ENCODE peak calls at places on chromosomes 16 and 17, in four cellular contexts. F is prostate gland; R is CD8-positive, alpha-beta T cell; Z is GM23338. U is an unnamed sample.

GRCh38 chr17:35568561-35568960 is 7.9 kb upstream of the SLFN14 start:
- DNase-seq in F (no peak), R (no peak), Z (peak; percentile 42), U (no peak)

GRCh38 chr17:42623732-42624596 is 14.5 kb downstream of the TUBG1 start:
- DNase-seq in F (peak; percentile 75), R (no peak), Z (no peak), U (no peak)

GRCh38 chr17:82128287-82128686 is 30.3 kb upstream of the FASN start:
- DNase-seq in F (no peak), R (no peak), Z (no peak), U (no peak)

GRCh38 chr17:31197991-31198390 is 99.0 kb downstream of the OMG start:
- DNase-seq in F (no peak), R (no peak), Z (no peak), U (no peak)

GRCh38 chr16:29877266-29877961 is 14.4 kb upstream of the CDIPT start:
- DNase-seq in F (no peak), R (no peak), Z (peak; percentile 100), U (peak; percentile 15)

GRCh38 chr17:17713839-17714238 is 32.6 kb downstream of the RAI1 start:
- DNase-seq in F (no peak), R (no peak), Z (no peak), U (no peak)

GRCh38 chr16:57478396-57479024 is 7.8 kb downstream of the DOK4 start:
- DNase-seq in F (no peak), R (no peak), Z (no peak), U (no peak)

GRCh38 chr17:58219789-58220183 is 731 bp upstream of the MKS1 start:
- DNase-seq in F (peak; percentile 40), R (no peak), Z (no peak), U (no peak)

GRCh38 chr17:33137411-33137810 is 145.8 kb downstream of the SPACA3 start:
- DNase-seq in F (no peak), R (no peak), Z (no peak), U (no peak)

GRCh38 chr16:3157229-3158013 is 22.6 kb downstream of the ZNF213 start:
- DNase-seq in F (peak; percentile 39), R (peak; percentile 65), Z (peak; percentile 92), U (peak; percentile 60)

GRCh38 chr16:28193530-28194423 is 18.0 kb downstream of the XPO6 start:
- DNase-seq in F (no peak), R (peak; percentile 57), Z (no peak), U (peak; percentile 19)

GRCh38 chr16:58461056-58461455 is 38.9 kb upstream of the NDRG4 start:
- DNase-seq in F (no peak), R (no peak), Z (no peak), U (no peak)

GRCh38 chr17:3765981-3766380 is 35.0 kb downstream of the ITGAE start:
- DNase-seq in F (no peak), R (no peak), Z (no peak), U (no peak)
- H3K4me1 ChIP-seq in F (no peaks in the 10 kb centered on the region), R (peaks cover 80% of the 10 kb centered on the region), Z (no peaks in the 10 kb centered on the region), U (peaks cover 65% of the 10 kb centered on the region)

GRCh38 chr16:8880839-8881510 is 1.2 kb upstream of the LITAFD start:
- DNase-seq in F (no peak), R (no peak), Z (no peak), U (no peak)
- H3K4me1 ChIP-seq in F (no peaks in the 10 kb centered on the region), R (peaks cover 8% of the 10 kb centered on the region), Z (peaks cover 15% of the 10 kb centered on the region), U (peaks cover 11% of the 10 kb centered on the region)

GRCh38 chr16:66563574-66564334 is 2.5 kb upstream of the CMTM1 start:
- DNase-seq in F (no peak), R (no peak), Z (no peak), U (no peak)

GRCh38 chr16:66562986-66563385 is 3.3 kb upstream of the CMTM1 start:
- DNase-seq in F (no peak), R (no peak), Z (no peak), U (no peak)

GRCh38 chr16:66560107-66560506 is 6.1 kb upstream of the CMTM1 start:
- DNase-seq in F (no peak), R (no peak), Z (no peak), U (no peak)

GRCh38 chr16:66561381-66562080 is 4.7 kb upstream of the CMTM1 start:
- DNase-seq in F (no peak), R (no peak), Z (no peak), U (no peak)

GRCh38 chr16:66562409-66562808 is 3.8 kb upstream of the CMTM1 start:
- DNase-seq in F (no peak), R (no peak), Z (no peak), U (no peak)
- H3K4me1 ChIP-seq in F (no peaks in the 10 kb centered on the region), R (peaks cover 9% of the 10 kb centered on the region), Z (no peaks in the 10 kb centered on the region), U (peaks cover 38% of the 10 kb centered on the region)

DNA sequence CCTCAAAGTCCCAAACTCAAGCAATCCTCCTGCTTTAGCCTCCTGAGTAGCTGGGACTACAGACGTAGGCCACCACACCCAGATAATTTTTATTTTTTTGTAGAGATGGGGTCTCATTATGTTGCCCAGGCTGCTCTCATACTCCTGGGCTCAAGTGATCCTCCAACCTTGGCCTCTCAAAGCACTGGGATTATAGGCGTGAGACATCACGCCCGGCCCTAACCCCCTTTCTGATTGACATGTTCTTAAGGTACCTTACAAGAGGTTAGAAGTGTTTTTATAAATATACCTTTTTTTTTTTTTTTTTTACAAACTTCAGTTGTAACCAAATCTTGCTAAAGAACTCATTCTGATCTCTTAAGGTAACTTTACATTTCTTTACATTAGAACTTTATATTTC is 64.8 kb downstream of the GNA13 start:
- DNase-seq in F (no peak), R (no peak), Z (no peak), U (no peak)
- H3K4me1 ChIP-seq in F (no peaks in the 10 kb centered on the region), R (peaks cover 2% of the 10 kb centered on the region), Z (no peaks in the 10 kb centered on the region), U (peaks cover 6% of the 10 kb centered on the region)